ENCODE peak calls at places on chromosomes 5 and 9, in eight cellular contexts. I is cardiac fibroblast, W is astrocyte of the spinal cord, U is heart left ventricle, N is lung, E is pancreas, D is HFF-Myc, Z is A549. C is an unnamed sample.

GRCh38 chr9:70654144-70654543 is 239.7 kb upstream of the KLF9 start:
- DNase-seq in I (no peak), W (no peak), U (no peak), N (no peak), E (no peak), D (no peak), Z (no peak), C (no peak)

GRCh38 chr9:137370865-137371520 is 52.0 kb downstream of the EXD3 start:
- DNase-seq in I (no peak), W (peak), U (no peak), N (no peak), E (no peak), D (no peak), Z (no peak), C (no peak)

GRCh38 chr5:2740849-2741555 is 10.5 kb downstream of the IRX2 start:
- DNase-seq in I (no peak), W (no peak), U (no peak), N (peak), E (no peak), D (no peak), Z (no peak), C (peak)

GRCh38 chr5:176732736-176733585 is 77.4 kb upstream of the UNC5A start:
- DNase-seq in I (no peak), W (no peak), U (no peak), N (no peak), E (no peak), D (no peak), Z (no peak), C (no peak)

GRCh38 chr9:37542488-37542887 is 33.7 kb downstream of the FBXO10 start:
- DNase-seq in I (no peak), W (no peak), U (no peak), N (no peak), E (no peak), D (no peak), Z (no peak), C (no peak)

GRCh38 chr9:128493424-128493823 is 11.1 kb upstream of the GLE1 start:
- DNase-seq in I (no peak), W (no peak), U (no peak), N (no peak), E (no peak), D (no peak), Z (no peak), C (no peak)

GRCh38 chr5:2375796-2376195 is 375.7 kb downstream of the IRX2 start:
- DNase-seq in I (no peak), W (no peak), U (no peak), N (no peak), E (no peak), D (no peak), Z (no peak), C (no peak)

GRCh38 chr5:131264453-131265200 is 774 bp downstream of the CDC42SE2 start:
- DNase-seq in I (peak), W (peak), U (peak), N (peak), E (peak), D (no peak), Z (no peak), C (peak)

GRCh38 chr9:122252796-122253195 is 11.8 kb downstream of the RBM18 start:
- DNase-seq in I (peak), W (no peak), U (peak), N (no peak), E (no peak), D (no peak), Z (no peak), C (no peak)

GRCh38 chr9:118522093-118523028 is 818.2 kb downstream of the TLR4 start:
- DNase-seq in I (peak), W (peak), U (peak), N (no peak), E (no peak), D (no peak), Z (peak), C (peak)

GRCh38 chr9:20442461-20443319 is 179.6 kb downstream of the MLLT3 start:
- DNase-seq in I (no peak), W (peak), U (no peak), N (no peak), E (no peak), D (no peak), Z (no peak), C (no peak)

GRCh38 chr5:181167814-181168488 is 20.6 kb downstream of the OR2V2 start:
- DNase-seq in I (no peak), W (no peak), U (no peak), N (no peak), E (no peak), D (no peak), Z (no peak), C (peak)

GRCh38 chr5:111830333-111830732 is 73.3 kb upstream of the NREP start:
- DNase-seq in I (peak), W (peak), U (no peak), N (no peak), E (no peak), D (peak), Z (no peak), C (peak)

GRCh38 chr5:133565993-133566392 is 46.3 kb downstream of the FSTL4 start:
- DNase-seq in I (peak), W (peak), U (no peak), N (no peak), E (no peak), D (no peak), Z (no peak), C (peak)

GRCh38 chr9:35627575-35627974 is 9.4 kb upstream of the CD72 start:
- DNase-seq in I (no peak), W (no peak), U (no peak), N (no peak), E (no peak), D (no peak), Z (no peak), C (no peak)

GRCh38 chr5:38653389-38653788 is 96.9 kb upstream of the LIFR start:
- DNase-seq in I (no peak), W (no peak), U (no peak), N (no peak), E (no peak), D (no peak), Z (no peak), C (no peak)

GRCh38 chr5:39519566-39520231 is 94.9 kb upstream of the DAB2 start:
- DNase-seq in I (peak), W (peak), U (no peak), N (no peak), E (no peak), D (no peak), Z (no peak), C (peak)

GRCh38 chr5:66896207-66896606 is 300.0 kb downstream of the MAST4 start:
- DNase-seq in I (peak), W (peak), U (no peak), N (no peak), E (no peak), D (no peak), Z (no peak), C (no peak)

GRCh38 chr9:13027834-13028233 is 251.7 kb downstream of the MPDZ start:
- DNase-seq in I (no peak), W (no peak), U (no peak), N (no peak), E (no peak), D (peak), Z (no peak), C (peak)

GRCh38 chr5:57324159-57324558 is 150.3 kb downstream of the GPBP1 start:
- DNase-seq in I (no peak), W (no peak), U (no peak), N (no peak), E (no peak), D (no peak), Z (no peak), C (no peak)

GRCh38 chr5:143023447-143024096 is 253.4 kb downstream of the ARHGAP26 start:
- DNase-seq in I (peak), W (no peak), U (peak), N (no peak), E (peak), D (no peak), Z (no peak), C (peak)

GRCh38 chr5:164504141-164504772 is 998.8 kb downstream of the MAT2B start:
- DNase-seq in I (peak), W (peak), U (no peak), N (peak), E (no peak), D (peak), Z (peak), C (peak)

GRCh38 chr9:34334916-34335315 is 5.5 kb downstream of the NUDT2 start:
- DNase-seq in I (no peak), W (no peak), U (no peak), N (no peak), E (no peak), D (no peak), Z (no peak), C (no peak)

GRCh38 chr5:169190860-169191259 is 110.1 kb downstream of the SLIT3 start:
- DNase-seq in I (peak), W (no peak), U (no peak), N (no peak), E (no peak), D (no peak), Z (no peak), C (peak)

GRCh38 chr9:6218099-6218502 is 2.5 kb downstream of the IL33 start:
- DNase-seq in I (peak), W (no peak), U (no peak), N (no peak), E (no peak), D (no peak), Z (no peak), C (peak)

GRCh38 chr9:79796411-79796810 is 224.6 kb downstream of the TLE4 start:
- DNase-seq in I (no peak), W (no peak), U (no peak), N (no peak), E (no peak), D (no peak), Z (no peak), C (no peak)

GRCh38 chr5:113237893-113238292 is 196.9 kb downstream of the TSSK1B start:
- DNase-seq in I (no peak), W (no peak), U (no peak), N (no peak), E (no peak), D (no peak), Z (no peak), C (no peak)

GRCh38 chr5:10009802-10010201 is 239.9 kb downstream of the ATPSCKMT start:
- DNase-seq in I (no peak), W (no peak), U (no peak), N (no peak), E (no peak), D (no peak), Z (no peak), C (no peak)

DNA sequence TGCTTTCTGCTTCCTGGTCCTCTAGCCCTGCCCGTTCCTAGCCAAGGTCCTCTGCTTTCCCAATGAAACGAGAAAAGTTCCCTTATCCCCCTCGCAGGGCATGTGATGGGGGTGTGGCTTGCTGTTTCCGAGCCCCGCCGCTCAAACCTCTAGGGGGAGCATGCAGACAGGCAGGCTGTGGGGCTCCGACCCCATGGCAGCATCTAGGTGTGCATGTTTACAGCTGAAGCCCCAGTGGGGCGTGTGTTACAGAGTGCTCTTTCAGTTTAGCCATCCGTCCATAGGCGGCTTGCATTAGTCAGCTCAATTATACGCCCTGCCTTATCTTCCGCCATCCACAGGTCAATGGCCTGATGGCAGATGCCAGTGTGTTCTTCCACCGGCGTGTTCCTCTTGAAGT is 48.3 kb upstream of the SPATA31E1 start:
- DNase-seq in I (no peak), W (no peak), U (no peak), N (no peak), E (peak), D (no peak), Z (no peak), C (no peak)
- TF ChIP-seq CTCF in I (peak), W (no peak), U (no peak), N (no peak), E (no peak), D (peak), Z (no peak), C (no peak)

DNA sequence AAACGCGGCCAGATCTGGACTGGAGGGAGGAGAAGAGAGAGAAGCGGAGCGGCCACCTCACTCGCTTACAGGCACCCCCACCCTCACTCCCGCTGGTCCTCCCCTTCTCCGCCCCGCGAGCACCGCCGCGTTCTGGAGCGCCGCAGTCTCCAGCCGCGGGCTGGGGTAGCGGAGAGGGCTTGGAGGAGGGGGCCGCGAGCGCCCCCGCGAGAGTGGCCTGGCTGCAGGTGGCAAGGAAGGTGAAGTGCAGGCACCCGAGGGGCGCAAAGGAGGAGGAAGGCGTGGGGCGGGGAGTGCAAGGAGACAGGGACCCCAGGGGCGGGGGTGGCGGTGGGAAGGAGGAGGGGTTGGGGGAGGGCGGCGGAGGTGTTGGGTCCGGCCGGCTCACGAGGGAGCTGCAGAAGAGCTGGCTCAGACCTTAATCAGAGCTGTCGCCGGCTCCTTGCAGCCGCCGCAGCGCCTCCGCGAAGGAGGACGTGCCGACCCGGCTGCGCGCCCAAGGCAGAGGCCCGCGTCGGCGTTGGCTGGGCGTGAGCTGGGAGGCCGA is at the start of gene DMRT3:
- DNase-seq in I (no peak), W (no peak), U (no peak), N (no peak), E (no peak), D (no peak), Z (no peak), C (no peak)
- H3K4me3 ChIP-seq in I (no peak), W (no peak), U (no peak), N (peak), E (peak), D (no peak), Z (peak), C (no peak)

GRCh38 chr5:174918655-174919054 is 194.3 kb downstream of the MSX2 start:
- DNase-seq in I (no peak), W (no peak), U (no peak), N (no peak), E (no peak), D (no peak), Z (no peak), C (no peak)

GRCh38 chr5:174919351-174919750 is 195.0 kb downstream of the MSX2 start:
- DNase-seq in I (no peak), W (no peak), U (no peak), N (no peak), E (no peak), D (no peak), Z (no peak), C (no peak)

GRCh38 chr5:174920906-174921550 is 196.6 kb downstream of the MSX2 start:
- DNase-seq in I (peak), W (no peak), U (no peak), N (no peak), E (no peak), D (no peak), Z (no peak), C (no peak)

GRCh38 chr5:174916227-174916626 is 191.8 kb downstream of the MSX2 start:
- DNase-seq in I (no peak), W (no peak), U (no peak), N (no peak), E (no peak), D (no peak), Z (no peak), C (no peak)

GRCh38 chr5:174917976-174918554 is 193.7 kb downstream of the MSX2 start:
- DNase-seq in I (no peak), W (no peak), U (no peak), N (no peak), E (no peak), D (no peak), Z (no peak), C (no peak)
- TF ChIP-seq CTCF in I (no peak), W (no peak), U (no peak), N (no peak), E (no peak), D (no peak), Z (no peak), C (no peak)

GRCh38 chr5:61731946-61732314 is 399.9 kb downstream of the ZSWIM6 start:
- DNase-seq in I (no peak), W (no peak), U (no peak), N (no peak), E (no peak), D (no peak), Z (no peak), C (no peak)

GRCh38 chr5:61734001-61734400 is 401.9 kb downstream of the ZSWIM6 start:
- DNase-seq in I (no peak), W (no peak), U (no peak), N (no peak), E (no peak), D (no peak), Z (no peak), C (peak)

GRCh38 chr5:61731267-61731945 is 399.3 kb downstream of the ZSWIM6 start:
- DNase-seq in I (no peak), W (no peak), U (no peak), N (no peak), E (no peak), D (no peak), Z (no peak), C (no peak)

GRCh38 chr5:61732376-61732775 is 400.3 kb downstream of the ZSWIM6 start:
- DNase-seq in I (peak), W (no peak), U (no peak), N (no peak), E (no peak), D (no peak), Z (no peak), C (no peak)

DNA sequence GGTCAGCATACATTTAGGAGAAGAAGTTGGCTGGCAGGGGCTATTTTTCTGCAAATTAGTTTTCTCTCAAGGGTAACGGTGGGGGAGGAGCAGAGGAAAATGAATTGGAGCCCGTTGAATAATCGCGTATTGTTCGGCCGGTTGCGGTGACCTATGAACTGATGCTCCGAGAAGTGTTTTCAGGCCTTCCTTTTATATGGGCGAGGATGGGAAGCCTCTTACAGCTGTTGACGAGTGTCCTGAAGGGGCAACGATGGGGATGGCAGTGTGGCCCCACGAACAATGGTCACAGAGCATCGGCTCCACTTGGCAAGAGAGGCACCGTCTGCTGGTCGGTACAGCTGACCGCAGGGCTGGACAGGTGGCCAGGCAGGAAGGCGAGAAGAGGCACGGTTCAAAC is 400.7 kb downstream of the ZSWIM6 start:
- DNase-seq in I (no peak), W (no peak), U (no peak), N (no peak), E (no peak), D (no peak), Z (no peak), C (no peak)
- H3K4me3 ChIP-seq in I (no peak), W (peak), U (no peak), N (no peak), E (no peak), D (no peak), Z (no peak), C (no peak)

GRCh38 chr5:157150995-157151394 is 8.3 kb upstream of the MED7 start:
- DNase-seq in I (no peak), W (no peak), U (no peak), N (no peak), E (no peak), D (no peak), Z (no peak), C (no peak)

GRCh38 chr5:157159209-157159751 is 6.8 kb downstream of the GARIN3 start:
- DNase-seq in I (no peak), W (no peak), U (no peak), N (no peak), E (no peak), D (no peak), Z (no peak), C (no peak)

GRCh38 chr5:157157492-157157891 is 8.6 kb downstream of the GARIN3 start:
- DNase-seq in I (no peak), W (no peak), U (no peak), N (no peak), E (no peak), D (no peak), Z (no peak), C (no peak)

GRCh38 chr5:157160001-157160400 is 6.1 kb downstream of the GARIN3 start:
- DNase-seq in I (no peak), W (no peak), U (no peak), N (no peak), E (no peak), D (no peak), Z (no peak), C (no peak)

GRCh38 chr5:157155297-157155696 is 10.8 kb downstream of the GARIN3 start:
- DNase-seq in I (no peak), W (no peak), U (no peak), N (no peak), E (no peak), D (no peak), Z (no peak), C (no peak)
- TF ChIP-seq CTCF in I (no peak), W (no peak), U (no peak), N (no peak), E (no peak), D (no peak), Z (no peak), C (no peak)

DNA sequence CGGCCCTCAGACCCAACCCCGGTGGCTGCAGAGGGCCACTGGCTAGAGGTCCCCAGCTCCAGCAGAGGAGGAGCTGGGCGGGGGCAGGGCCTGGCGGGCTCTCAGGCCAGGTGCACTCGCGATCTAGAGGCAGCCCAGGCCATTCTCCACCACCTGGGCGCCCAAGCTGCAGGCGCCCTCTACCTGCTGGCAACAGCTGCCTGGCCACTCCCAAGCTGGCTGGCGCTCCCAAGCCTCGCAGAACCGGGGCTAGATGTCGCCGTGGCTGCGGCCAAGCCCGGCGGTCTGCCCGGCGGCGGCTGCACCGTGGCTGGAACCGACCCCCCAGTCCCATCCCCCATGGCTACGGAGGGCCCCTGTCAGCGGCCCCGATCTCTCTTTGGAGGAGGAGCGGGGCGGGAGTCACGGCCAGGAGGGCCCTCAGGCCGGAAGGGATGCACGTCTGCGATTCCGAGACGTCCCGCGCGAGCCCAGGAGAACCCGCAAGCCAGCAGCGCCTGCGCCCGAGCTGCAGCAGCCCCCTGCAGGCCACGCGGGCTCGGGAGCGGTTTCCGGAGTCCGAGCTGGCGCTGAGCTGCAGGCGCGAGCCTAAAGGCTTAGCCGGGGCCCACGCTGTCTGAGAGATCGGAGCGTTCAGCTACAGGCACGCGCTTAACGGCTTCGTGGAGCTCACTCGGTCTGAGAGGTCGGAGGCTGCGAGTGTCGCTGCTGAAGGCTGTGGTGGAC is 44.3 kb upstream of the BICD2 start:
- DNase-seq in I (peak), W (peak), U (peak), N (peak), E (peak), D (no peak), Z (peak), C (peak)
- H3K4me3 ChIP-seq in I (no peak), W (no peak), U (no peak), N (no peak), E (peak), D (peak), Z (peak), C (peak)

GRCh38 chr5:36028816-36029465 is 37.7 kb downstream of the UGT3A2 start:
- DNase-seq in I (no peak), W (no peak), U (no peak), N (no peak), E (no peak), D (no peak), Z (no peak), C (no peak)

GRCh38 chr5:36031223-36031622 is 35.5 kb downstream of the UGT3A2 start:
- DNase-seq in I (no peak), W (no peak), U (no peak), N (no peak), E (no peak), D (no peak), Z (no peak), C (no peak)

GRCh38 chr5:36027711-36028110 is 36.5 kb upstream of the UGT3A1 start:
- DNase-seq in I (no peak), W (no peak), U (no peak), N (no peak), E (no peak), D (no peak), Z (no peak), C (no peak)

GRCh38 chr5:36029914-36030313 is 36.8 kb downstream of the UGT3A2 start:
- DNase-seq in I (no peak), W (no peak), U (no peak), N (peak), E (no peak), D (no peak), Z (no peak), C (no peak)

GRCh38 chr5:36027066-36027465 is 35.9 kb upstream of the UGT3A1 start:
- DNase-seq in I (no peak), W (no peak), U (no peak), N (no peak), E (no peak), D (no peak), Z (no peak), C (no peak)
- TF ChIP-seq CTCF in I (no peak), W (no peak), U (no peak), N (no peak), E (no peak), D (no peak), Z (no peak), C (no peak)

GRCh38 chr9:1046639-1047604 is 3.2 kb upstream of the DMRT2 start:
- DNase-seq in I (no peak), W (no peak), U (no peak), N (no peak), E (no peak), D (no peak), Z (no peak), C (no peak)
- H3K4me3 ChIP-seq in I (no peak), W (no peak), U (peak), N (no peak), E (peak), D (no peak), Z (no peak), C (no peak)

C was measured in foreskin fibroblast.